ENCODE peak calls at places on chromosomes 13 and 19, in nine cellular contexts. One of them, this sample, is unnamed.

GRCh38 chr19:7811989-7812388 is 18.0 kb upstream of the EVI5L start:
- DNase-seq in lung microvascular endothelial cell: no peak
- DNase-seq in naive thymus-derived CD8-positive, alpha-beta T cell: no peak
- DNase-seq in HT1080: no peak
- DNase-seq in type B pancreatic cell: no peak
- DNase-seq in thoracic aorta: no peak
- DNase-seq in immature natural killer cell: no peak
- DNase-seq in activated CD8-positive, alpha-beta T cell treated with anti-CD3 and anti-CD28 coated beads for 36 hours: no peak
- DNase-seq in substantia nigra: no peak
- DNase-seq in this sample: no peak

GRCh38 chr13:50893211-50893852 is 16.3 kb upstream of the RNASEH2B start:
- DNase-seq in substantia nigra: no peak
- DNase-seq in thoracic aorta: no peak
- DNase-seq in naive thymus-derived CD8-positive, alpha-beta T cell: no peak
- DNase-seq in HT1080: peak
- DNase-seq in immature natural killer cell: peak
- DNase-seq in type B pancreatic cell: no peak
- DNase-seq in activated CD8-positive, alpha-beta T cell treated with anti-CD3 and anti-CD28 coated beads for 36 hours: peak
- DNase-seq in lung microvascular endothelial cell: no peak
- DNase-seq in this sample: peak

GRCh38 chr19:55676384-55676783 is 1.4 kb downstream of the EPN1 start:
- DNase-seq in HT1080: no peak
- DNase-seq in naive thymus-derived CD8-positive, alpha-beta T cell: no peak
- DNase-seq in activated CD8-positive, alpha-beta T cell treated with anti-CD3 and anti-CD28 coated beads for 36 hours: no peak
- DNase-seq in immature natural killer cell: no peak
- DNase-seq in thoracic aorta: no peak
- DNase-seq in substantia nigra: no peak
- DNase-seq in lung microvascular endothelial cell: peak
- DNase-seq in type B pancreatic cell: no peak
- DNase-seq in this sample: peak

GRCh38 chr19:55376381-55376933 is at the start of gene TMEM190:
- DNase-seq in type B pancreatic cell: no peak
- DNase-seq in activated CD8-positive, alpha-beta T cell treated with anti-CD3 and anti-CD28 coated beads for 36 hours: no peak
- DNase-seq in substantia nigra: no peak
- DNase-seq in thoracic aorta: no peak
- DNase-seq in lung microvascular endothelial cell: no peak
- DNase-seq in immature natural killer cell: no peak
- DNase-seq in naive thymus-derived CD8-positive, alpha-beta T cell: no peak
- DNase-seq in HT1080: no peak
- DNase-seq in this sample: no peak

GRCh38 chr19:19539738-19540703 is 2.0 kb downstream of the CILP2 start:
- DNase-seq in lung microvascular endothelial cell: peak
- DNase-seq in naive thymus-derived CD8-positive, alpha-beta T cell: peak
- DNase-seq in thoracic aorta: no peak
- DNase-seq in substantia nigra: no peak
- DNase-seq in type B pancreatic cell: no peak
- DNase-seq in activated CD8-positive, alpha-beta T cell treated with anti-CD3 and anti-CD28 coated beads for 36 hours: peak
- DNase-seq in HT1080: no peak
- DNase-seq in immature natural killer cell: peak
- DNase-seq in this sample: peak

GRCh38 chr13:27177852-27178251 is 6.2 kb upstream of the USP12 start:
- DNase-seq in HT1080: no peak
- DNase-seq in substantia nigra: no peak
- DNase-seq in immature natural killer cell: no peak
- DNase-seq in lung microvascular endothelial cell: no peak
- DNase-seq in naive thymus-derived CD8-positive, alpha-beta T cell: no peak
- DNase-seq in type B pancreatic cell: no peak
- DNase-seq in thoracic aorta: no peak
- DNase-seq in activated CD8-positive, alpha-beta T cell treated with anti-CD3 and anti-CD28 coated beads for 36 hours: no peak
- DNase-seq in this sample: no peak

GRCh38 chr13:109687559-109688448 is 98.6 kb downstream of the IRS2 start:
- DNase-seq in thoracic aorta: no peak
- DNase-seq in activated CD8-positive, alpha-beta T cell treated with anti-CD3 and anti-CD28 coated beads for 36 hours: no peak
- DNase-seq in type B pancreatic cell: no peak
- DNase-seq in immature natural killer cell: no peak
- DNase-seq in HT1080: no peak
- DNase-seq in lung microvascular endothelial cell: no peak
- DNase-seq in naive thymus-derived CD8-positive, alpha-beta T cell: no peak
- DNase-seq in substantia nigra: no peak
- DNase-seq in this sample: no peak

GRCh38 chr19:5719274-5719960 is 529 bp downstream of the LONP1 start:
- DNase-seq in lung microvascular endothelial cell: peak
- DNase-seq in substantia nigra: no peak
- DNase-seq in naive thymus-derived CD8-positive, alpha-beta T cell: no peak
- DNase-seq in HT1080: no peak
- DNase-seq in thoracic aorta: no peak
- DNase-seq in immature natural killer cell: no peak
- DNase-seq in type B pancreatic cell: no peak
- DNase-seq in activated CD8-positive, alpha-beta T cell treated with anti-CD3 and anti-CD28 coated beads for 36 hours: peak
- DNase-seq in this sample: no peak

GRCh38 chr19:35404879-35405622 is 34.2 kb downstream of the GPR42 start:
- DNase-seq in immature natural killer cell: no peak
- DNase-seq in naive thymus-derived CD8-positive, alpha-beta T cell: no peak
- DNase-seq in HT1080: peak
- DNase-seq in thoracic aorta: peak
- DNase-seq in activated CD8-positive, alpha-beta T cell treated with anti-CD3 and anti-CD28 coated beads for 36 hours: peak
- DNase-seq in lung microvascular endothelial cell: peak
- DNase-seq in type B pancreatic cell: no peak
- DNase-seq in substantia nigra: no peak
- DNase-seq in this sample: peak

GRCh38 chr13:44879452-44880058 is 109.7 kb downstream of the NUFIP1 start:
- DNase-seq in HT1080: peak
- DNase-seq in naive thymus-derived CD8-positive, alpha-beta T cell: no peak
- DNase-seq in activated CD8-positive, alpha-beta T cell treated with anti-CD3 and anti-CD28 coated beads for 36 hours: peak
- DNase-seq in immature natural killer cell: no peak
- DNase-seq in substantia nigra: no peak
- DNase-seq in lung microvascular endothelial cell: peak
- DNase-seq in type B pancreatic cell: no peak
- DNase-seq in thoracic aorta: no peak
- DNase-seq in this sample: peak

GRCh38 chr19:39408392-39409206 is 2.0 kb downstream of the ZFP36 start:
- DNase-seq in type B pancreatic cell: no peak
- DNase-seq in naive thymus-derived CD8-positive, alpha-beta T cell: no peak
- DNase-seq in immature natural killer cell: peak
- DNase-seq in substantia nigra: no peak
- DNase-seq in thoracic aorta: no peak
- DNase-seq in lung microvascular endothelial cell: peak
- DNase-seq in HT1080: no peak
- DNase-seq in activated CD8-positive, alpha-beta T cell treated with anti-CD3 and anti-CD28 coated beads for 36 hours: peak
- DNase-seq in this sample: peak

GRCh38 chr19:2254052-2254872 is 2.0 kb downstream of the JSRP1 start:
- DNase-seq in lung microvascular endothelial cell: peak
- DNase-seq in HT1080: no peak
- DNase-seq in thoracic aorta: no peak
- DNase-seq in substantia nigra: no peak
- DNase-seq in type B pancreatic cell: peak
- DNase-seq in immature natural killer cell: no peak
- DNase-seq in naive thymus-derived CD8-positive, alpha-beta T cell: no peak
- DNase-seq in activated CD8-positive, alpha-beta T cell treated with anti-CD3 and anti-CD28 coated beads for 36 hours: no peak
- DNase-seq in this sample: no peak

GRCh38 chr13:49400755-49401659 is 42.9 kb downstream of the CAB39L start:
- DNase-seq in type B pancreatic cell: no peak
- DNase-seq in naive thymus-derived CD8-positive, alpha-beta T cell: no peak
- DNase-seq in activated CD8-positive, alpha-beta T cell treated with anti-CD3 and anti-CD28 coated beads for 36 hours: no peak
- DNase-seq in HT1080: no peak
- DNase-seq in immature natural killer cell: peak
- DNase-seq in thoracic aorta: no peak
- DNase-seq in lung microvascular endothelial cell: no peak
- DNase-seq in substantia nigra: no peak
- DNase-seq in this sample: peak

GRCh38 chr13:67736646-67737420 is 506.7 kb upstream of the PCDH9 start:
- DNase-seq in type B pancreatic cell: no peak
- DNase-seq in activated CD8-positive, alpha-beta T cell treated with anti-CD3 and anti-CD28 coated beads for 36 hours: no peak
- DNase-seq in naive thymus-derived CD8-positive, alpha-beta T cell: no peak
- DNase-seq in HT1080: peak
- DNase-seq in substantia nigra: no peak
- DNase-seq in immature natural killer cell: no peak
- DNase-seq in thoracic aorta: no peak
- DNase-seq in lung microvascular endothelial cell: no peak
- DNase-seq in this sample: peak

GRCh38 chr19:30669329-30670010 is 297.3 kb downstream of the ZNF536 start:
- DNase-seq in type B pancreatic cell: peak
- DNase-seq in HT1080: no peak
- DNase-seq in activated CD8-positive, alpha-beta T cell treated with anti-CD3 and anti-CD28 coated beads for 36 hours: peak
- DNase-seq in immature natural killer cell: peak
- DNase-seq in thoracic aorta: no peak
- DNase-seq in naive thymus-derived CD8-positive, alpha-beta T cell: peak
- DNase-seq in substantia nigra: peak
- DNase-seq in lung microvascular endothelial cell: peak
- DNase-seq in this sample: peak

GRCh38 chr13:103031332-103031873 is 34.8 kb downstream of the SLC10A2 start:
- DNase-seq in naive thymus-derived CD8-positive, alpha-beta T cell: no peak
- DNase-seq in substantia nigra: no peak
- DNase-seq in immature natural killer cell: no peak
- DNase-seq in HT1080: no peak
- DNase-seq in type B pancreatic cell: no peak
- DNase-seq in activated CD8-positive, alpha-beta T cell treated with anti-CD3 and anti-CD28 coated beads for 36 hours: no peak
- DNase-seq in lung microvascular endothelial cell: no peak
- DNase-seq in thoracic aorta: no peak
- DNase-seq in this sample: peak

GRCh38 chr13:111387026-111387871 is 66.8 kb downstream of the TEX29 start:
- DNase-seq in immature natural killer cell: no peak
- DNase-seq in naive thymus-derived CD8-positive, alpha-beta T cell: peak
- DNase-seq in thoracic aorta: no peak
- DNase-seq in substantia nigra: no peak
- DNase-seq in activated CD8-positive, alpha-beta T cell treated with anti-CD3 and anti-CD28 coated beads for 36 hours: peak
- DNase-seq in type B pancreatic cell: peak
- DNase-seq in HT1080: no peak
- DNase-seq in lung microvascular endothelial cell: no peak
- DNase-seq in this sample: no peak

GRCh38 chr19:45793178-45793564 is 526 bp upstream of the DMWD start:
- DNase-seq in naive thymus-derived CD8-positive, alpha-beta T cell: no peak
- DNase-seq in type B pancreatic cell: no peak
- DNase-seq in activated CD8-positive, alpha-beta T cell treated with anti-CD3 and anti-CD28 coated beads for 36 hours: no peak
- DNase-seq in thoracic aorta: no peak
- DNase-seq in immature natural killer cell: no peak
- DNase-seq in lung microvascular endothelial cell: no peak
- DNase-seq in substantia nigra: no peak
- DNase-seq in HT1080: no peak
- DNase-seq in this sample: no peak

GRCh38 chr19:1173160-1173844 is 766 bp downstream of the SBNO2 start:
- DNase-seq in thoracic aorta: no peak
- DNase-seq in HT1080: no peak
- DNase-seq in lung microvascular endothelial cell: no peak
- DNase-seq in naive thymus-derived CD8-positive, alpha-beta T cell: no peak
- DNase-seq in immature natural killer cell: no peak
- DNase-seq in type B pancreatic cell: no peak
- DNase-seq in activated CD8-positive, alpha-beta T cell treated with anti-CD3 and anti-CD28 coated beads for 36 hours: peak
- DNase-seq in substantia nigra: peak
- DNase-seq in this sample: no peak

GRCh38 chr19:2027361-2027760 is 11.8 kb upstream of the BTBD2 start:
- DNase-seq in HT1080: no peak
- DNase-seq in activated CD8-positive, alpha-beta T cell treated with anti-CD3 and anti-CD28 coated beads for 36 hours: no peak
- DNase-seq in type B pancreatic cell: no peak
- DNase-seq in lung microvascular endothelial cell: no peak
- DNase-seq in immature natural killer cell: no peak
- DNase-seq in substantia nigra: no peak
- DNase-seq in thoracic aorta: no peak
- DNase-seq in naive thymus-derived CD8-positive, alpha-beta T cell: no peak
- DNase-seq in this sample: peak

GRCh38 chr19:372306-372890 is 27.8 kb upstream of the MIER2 start:
- DNase-seq in activated CD8-positive, alpha-beta T cell treated with anti-CD3 and anti-CD28 coated beads for 36 hours: no peak
- DNase-seq in lung microvascular endothelial cell: peak
- DNase-seq in HT1080: no peak
- DNase-seq in type B pancreatic cell: peak
- DNase-seq in substantia nigra: no peak
- DNase-seq in immature natural killer cell: no peak
- DNase-seq in naive thymus-derived CD8-positive, alpha-beta T cell: no peak
- DNase-seq in thoracic aorta: no peak
- DNase-seq in this sample: peak

GRCh38 chr19:3692141-3693029 is 7.9 kb downstream of the PIP5K1C start:
- DNase-seq in thoracic aorta: no peak
- DNase-seq in immature natural killer cell: peak
- DNase-seq in naive thymus-derived CD8-positive, alpha-beta T cell: peak
- DNase-seq in HT1080: no peak
- DNase-seq in lung microvascular endothelial cell: no peak
- DNase-seq in activated CD8-positive, alpha-beta T cell treated with anti-CD3 and anti-CD28 coated beads for 36 hours: peak
- DNase-seq in substantia nigra: no peak
- DNase-seq in type B pancreatic cell: no peak
- DNase-seq in this sample: no peak

GRCh38 chr19:29216021-29216420 is 3.1 kb upstream of the UQCRFS1 start:
- DNase-seq in thoracic aorta: no peak
- DNase-seq in HT1080: no peak
- DNase-seq in activated CD8-positive, alpha-beta T cell treated with anti-CD3 and anti-CD28 coated beads for 36 hours: no peak
- DNase-seq in type B pancreatic cell: no peak
- DNase-seq in substantia nigra: no peak
- DNase-seq in lung microvascular endothelial cell: no peak
- DNase-seq in immature natural killer cell: no peak
- DNase-seq in naive thymus-derived CD8-positive, alpha-beta T cell: no peak
- DNase-seq in this sample: no peak

GRCh38 chr19:23118400-23118799 is 1.6 kb downstream of the ZNF730 start:
- DNase-seq in substantia nigra: no peak
- DNase-seq in lung microvascular endothelial cell: no peak
- DNase-seq in immature natural killer cell: no peak
- DNase-seq in thoracic aorta: no peak
- DNase-seq in activated CD8-positive, alpha-beta T cell treated with anti-CD3 and anti-CD28 coated beads for 36 hours: no peak
- DNase-seq in naive thymus-derived CD8-positive, alpha-beta T cell: no peak
- DNase-seq in type B pancreatic cell: no peak
- DNase-seq in HT1080: no peak
- DNase-seq in this sample: no peak

GRCh38 chr19:32407004-32407992 is 1.7 kb downstream of the DPY19L3 start:
- DNase-seq in substantia nigra: peak
- DNase-seq in immature natural killer cell: no peak
- DNase-seq in naive thymus-derived CD8-positive, alpha-beta T cell: no peak
- DNase-seq in lung microvascular endothelial cell: no peak
- DNase-seq in activated CD8-positive, alpha-beta T cell treated with anti-CD3 and anti-CD28 coated beads for 36 hours: no peak
- DNase-seq in thoracic aorta: no peak
- DNase-seq in type B pancreatic cell: no peak
- DNase-seq in HT1080: peak
- DNase-seq in this sample: peak

GRCh38 chr13:73702419-73703071 is 431.7 kb downstream of the KLF12 start:
- DNase-seq in HT1080: no peak
- DNase-seq in thoracic aorta: no peak
- DNase-seq in naive thymus-derived CD8-positive, alpha-beta T cell: peak
- DNase-seq in activated CD8-positive, alpha-beta T cell treated with anti-CD3 and anti-CD28 coated beads for 36 hours: peak
- DNase-seq in type B pancreatic cell: no peak
- DNase-seq in lung microvascular endothelial cell: no peak
- DNase-seq in immature natural killer cell: no peak
- DNase-seq in substantia nigra: no peak
- DNase-seq in this sample: no peak

GRCh38 chr19:15403151-15403531 is 15.6 kb downstream of the AKAP8L start:
- DNase-seq in type B pancreatic cell: no peak
- DNase-seq in substantia nigra: no peak
- DNase-seq in thoracic aorta: no peak
- DNase-seq in lung microvascular endothelial cell: no peak
- DNase-seq in immature natural killer cell: no peak
- DNase-seq in activated CD8-positive, alpha-beta T cell treated with anti-CD3 and anti-CD28 coated beads for 36 hours: no peak
- DNase-seq in naive thymus-derived CD8-positive, alpha-beta T cell: no peak
- DNase-seq in HT1080: no peak
- DNase-seq in this sample: no peak

GRCh38 chr19:44710483-44710882 is 11.5 kb downstream of the CEACAM16 start:
- DNase-seq in lung microvascular endothelial cell: peak
- DNase-seq in HT1080: no peak
- DNase-seq in activated CD8-positive, alpha-beta T cell treated with anti-CD3 and anti-CD28 coated beads for 36 hours: no peak
- DNase-seq in type B pancreatic cell: no peak
- DNase-seq in thoracic aorta: no peak
- DNase-seq in substantia nigra: no peak
- DNase-seq in naive thymus-derived CD8-positive, alpha-beta T cell: no peak
- DNase-seq in immature natural killer cell: no peak
- DNase-seq in this sample: no peak

GRCh38 chr19:3646336-3647092 is 19.9 kb upstream of the CACTIN start:
- DNase-seq in type B pancreatic cell: no peak
- DNase-seq in HT1080: no peak
- DNase-seq in lung microvascular endothelial cell: no peak
- DNase-seq in substantia nigra: no peak
- DNase-seq in thoracic aorta: no peak
- DNase-seq in immature natural killer cell: no peak
- DNase-seq in activated CD8-positive, alpha-beta T cell treated with anti-CD3 and anti-CD28 coated beads for 36 hours: no peak
- DNase-seq in naive thymus-derived CD8-positive, alpha-beta T cell: no peak
- DNase-seq in this sample: no peak

GRCh38 chr13:36919206-36919832 is 719 bp downstream of the SMAD9 start:
- DNase-seq in thoracic aorta: peak
- DNase-seq in HT1080: peak
- DNase-seq in immature natural killer cell: no peak
- DNase-seq in lung microvascular endothelial cell: peak
- DNase-seq in type B pancreatic cell: no peak
- DNase-seq in naive thymus-derived CD8-positive, alpha-beta T cell: no peak
- DNase-seq in activated CD8-positive, alpha-beta T cell treated with anti-CD3 and anti-CD28 coated beads for 36 hours: peak
- DNase-seq in substantia nigra: no peak
- DNase-seq in this sample: peak

This sample was measured in fibroblast of mammary gland.